ENCODE peak calls at places on chromosome 6, in ten cellular contexts. X is activated T-helper 1 cell treated with anti-CD3 and anti-CD28 coated beads, Interleukin-2, amount 50 U/mL, for 16 hours; V is hepatocyte; A is RCC 7860; Z is NT2/D1; L is SHP77; W is MCF 10A; P is NCI-H2171 treated with DMSO at 0.1 percent for 48 hours; I is AG08396; R is amniotic epithelial cell. E is an unnamed sample.

GRCh38 chr6:15239606-15240364 is 6.1 kb upstream of the JARID2 start:
- DNase-seq in L (no peak), X (no peak), I (no peak), V (no peak), Z (no peak), P (no peak), A (no peak), R (no peak), W (no peak), E (no peak)

GRCh38 chr6:117206951-117207687 is 58.2 kb upstream of the VGLL2 start:
- DNase-seq in A (no peak), X (no peak), V (peak; percentile 6), I (no peak), P (no peak), R (peak; percentile 6), Z (no peak), W (peak; percentile 31), L (no peak), E (peak; percentile 23)

GRCh38 chr6:134821397-134821796 is 128.5 kb downstream of the ALDH8A1 start:
- DNase-seq in V (no peak), X (no peak), W (no peak), R (peak; percentile 27), P (no peak), A (no peak), I (no peak), Z (no peak), L (no peak), E (no peak)

GRCh38 chr6:113182370-113183141 is 674.6 kb upstream of the MARCKS start:
- DNase-seq in P (no peak), V (no peak), W (peak; percentile 59), R (peak; percentile 62), A (peak; percentile 57), Z (no peak), L (no peak), I (peak; percentile 27), X (no peak), E (peak; percentile 89)

GRCh38 chr6:74946961-74947360 is 258.9 kb downstream of the COL12A1 start:
- DNase-seq in W (peak; percentile 38), L (no peak), X (no peak), Z (no peak), R (peak; percentile 62), P (no peak), V (no peak), I (peak; percentile 23), A (no peak), E (peak; percentile 49)

GRCh38 chr6:82144852-82145332 is 102.7 kb downstream of the IBTK start:
- DNase-seq in I (peak; percentile 65), R (peak; percentile 70), X (no peak), W (peak; percentile 92), A (peak; percentile 78), V (peak; percentile 78), P (peak; percentile 73), L (peak; percentile 6), Z (no peak), E (peak; percentile 94)

GRCh38 chr6:157625764-157626163 is 197.3 kb upstream of the SNX9 start:
- DNase-seq in P (no peak), X (no peak), A (no peak), R (peak; percentile 45), I (no peak), V (no peak), Z (no peak), W (no peak), L (no peak), E (no peak)

GRCh38 chr6:170175644-170176620 is 114.9 kb downstream of the DLL1 start:
- DNase-seq in A (no peak), L (no peak), R (no peak), I (no peak), W (no peak), V (no peak), P (no peak), X (no peak), Z (no peak), E (no peak)

GRCh38 chr6:167404385-167405049 is 79.6 kb downstream of the TTLL2 start:
- DNase-seq in R (no peak), V (no peak), X (no peak), A (no peak), I (no peak), P (no peak), W (no peak), Z (no peak), L (no peak), E (no peak)

GRCh38 chr6:37029249-37029959 is 23.9 kb downstream of the FGD2 start:
- DNase-seq in A (peak; percentile 75), R (peak; percentile 75), W (peak; percentile 78), X (no peak), I (peak; percentile 81), L (peak; percentile 29), P (no peak), Z (peak; percentile 48), V (peak; percentile 87), E (peak; percentile 82)

GRCh38 chr6:3748208-3748701 is 3.3 kb downstream of the PXDC1 start:
- DNase-seq in P (no peak), L (peak; percentile 11), V (peak; percentile 80), A (peak; percentile 73), X (no peak), W (peak; percentile 82), R (peak; percentile 70), I (peak; percentile 88), Z (no peak), E (peak; percentile 80)

GRCh38 chr6:7730852-7731251 is 5.0 kb downstream of the BMP6 start:
- DNase-seq in R (peak; percentile 89), V (no peak), L (no peak), A (peak; percentile 59), I (peak; percentile 53), P (no peak), X (no peak), W (peak; percentile 69), Z (no peak), E (peak; percentile 52)

GRCh38 chr6:154399097-154399496 is 42.5 kb upstream of the IPCEF1 start:
- DNase-seq in W (no peak), V (no peak), Z (no peak), P (no peak), A (peak; percentile 70), L (no peak), R (no peak), I (no peak), X (no peak), E (peak; percentile 59)

GRCh38 chr6:108742041-108742440 is 106.2 kb upstream of the ARMC2 start:
- DNase-seq in I (no peak), R (no peak), Z (no peak), W (no peak), X (no peak), L (no peak), V (no peak), A (no peak), P (no peak), E (no peak)

GRCh38 chr6:21109421-21110178 is 484.0 kb upstream of the SOX4 start:
- DNase-seq in A (peak; percentile 72), Z (no peak), I (peak; percentile 23), R (peak; percentile 32), V (no peak), X (no peak), L (no peak), W (peak; percentile 28), P (no peak), E (peak; percentile 92)

GRCh38 chr6:78561015-78561414 is 306.3 kb upstream of the IRAK1BP1 start:
- DNase-seq in A (no peak), X (no peak), W (no peak), I (no peak), L (no peak), Z (no peak), R (no peak), V (no peak), P (no peak), E (no peak)

GRCh38 chr6:127554435-127555006 is 22.5 kb upstream of the C6orf58 start:
- DNase-seq in L (peak; percentile 35), W (peak; percentile 69), Z (no peak), A (peak; percentile 35), I (peak; percentile 24), P (peak; percentile 38), X (no peak), V (peak; percentile 12), R (peak; percentile 41), E (peak; percentile 32)

GRCh38 chr6:149967591-149967990 is 3.8 kb downstream of the ULBP1 start:
- DNase-seq in X (no peak), P (no peak), I (no peak), W (no peak), R (no peak), A (no peak), V (no peak), L (no peak), Z (no peak), E (no peak)

GRCh38 chr6:26537846-26538571 is at the start of gene HMGN4:
- DNase-seq in X (peak; percentile 49), A (peak; percentile 76), I (peak; percentile 79), W (peak; percentile 89), P (peak; percentile 97), L (peak; percentile 83), Z (no peak), V (peak; percentile 93), R (peak; percentile 90), E (peak; percentile 92)

GRCh38 chr6:129890701-129891100 is 29.6 kb upstream of the TMEM244 start:
- DNase-seq in X (no peak), Z (no peak), A (peak; percentile 13), L (no peak), R (peak; percentile 71), I (no peak), V (peak; percentile 39), W (no peak), P (no peak), E (no peak)

GRCh38 chr6:25623874-25624273 is 28.1 kb upstream of the SCGN start:
- DNase-seq in R (no peak), W (no peak), L (no peak), P (peak; percentile 84), Z (no peak), A (no peak), I (no peak), V (no peak), X (no peak), E (no peak)

GRCh38 chr6:87473419-87473903 is 687 bp downstream of the SLC35A1 start:
- DNase-seq in Z (no peak), V (peak; percentile 75), X (no peak), L (peak; percentile 9), W (peak; percentile 65), I (peak; percentile 72), A (peak; percentile 14), R (peak; percentile 58), P (peak; percentile 67), E (peak; percentile 10)

E was measured in RPMI7951.